ENCODE peak calls at places on chromosomes 13 and 19, in four cellular contexts. H, J, Z and Q are unnamed samples.

GRCh38 chr19:49333426-49334288 is 1.5 kb upstream of the CD37 start:
- DNase-seq in H (peak; percentile 84), J (peak; percentile 57), Z (no peak), Q (no peak)

GRCh38 chr19:49852631-49853126 is 1.7 kb downstream of the PTOV1 start:
- DNase-seq in H (no peak), J (no peak), Z (no peak), Q (no peak)

GRCh38 chr19:46209051-46209450 is 20.5 kb upstream of the IGFL1 start:
- DNase-seq in H (no peak), J (no peak), Z (no peak), Q (no peak)

GRCh38 chr13:21328201-21328600 is 130.9 kb downstream of the ZDHHC20 start:
- DNase-seq in H (no peak), J (no peak), Z (no peak), Q (peak; percentile 27)

GRCh38 chr19:54282706-54283105 is 1.8 kb upstream of the LILRB2 start:
- DNase-seq in H (peak; percentile 15), J (no peak), Z (no peak), Q (no peak)

GRCh38 chr19:41646589-41647204 is 19.8 kb upstream of the CEACAM4 start:
- DNase-seq in H (no peak), J (no peak), Z (peak; percentile 25), Q (peak; percentile 1)

GRCh38 chr13:93561553-93561952 is 334.9 kb downstream of the GPC6 start:
- DNase-seq in H (no peak), J (no peak), Z (peak; percentile 37), Q (peak; percentile 9)

GRCh38 chr19:24071078-24071477 is 15.9 kb upstream of the ZNF254 start:
- DNase-seq in H (no peak), J (no peak), Z (no peak), Q (no peak)

GRCh38 chr13:99356216-99357089 is 49.3 kb upstream of the GPR183 start:
- DNase-seq in H (peak; percentile 75), J (no peak), Z (no peak), Q (no peak)

GRCh38 chr19:43751466-43752220 is 3.1 kb downstream of the SMG9 start:
- DNase-seq in H (no peak), J (no peak), Z (no peak), Q (no peak)

GRCh38 chr19:43754562-43755255 is at the start of gene SMG9:
- DNase-seq in H (peak; percentile 99), J (peak; percentile 99), Z (peak; percentile 85), Q (peak; percentile 88)

GRCh38 chr19:43755256-43755801 is 567 bp upstream of the SMG9 start:
- DNase-seq in H (peak; percentile 81), J (peak; percentile 88), Z (no peak), Q (no peak)

GRCh38 chr19:43752287-43752875 is 2.4 kb downstream of the SMG9 start:
- DNase-seq in H (no peak), J (no peak), Z (no peak), Q (no peak)

DNA sequence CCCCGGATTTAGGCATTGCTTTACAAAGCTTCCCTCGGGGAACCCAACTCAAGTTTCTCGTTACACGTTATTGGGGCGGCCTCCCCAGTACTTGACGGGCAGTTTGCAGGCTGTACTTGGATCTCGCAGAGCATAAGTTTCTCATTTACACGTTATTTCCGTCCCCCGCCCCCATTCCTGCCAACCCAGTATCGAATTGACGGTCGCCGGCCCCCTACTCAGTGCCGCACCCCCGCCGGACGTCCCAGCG is 525 bp downstream of the SMG9 start:
- DNase-seq in H (no peak), J (no peak), Z (no peak), Q (no peak)
- H3K4me1 ChIP-seq in H (peaks cover 21% of the 10 kb centered on the region), J (peaks cover 68% of the 10 kb centered on the region), Z (no peaks in the 10 kb centered on the region), Q (peaks cover 2% of the 10 kb centered on the region)

GRCh38 chr13:29858667-29859066 is 8.2 kb upstream of the UBL3 start:
- DNase-seq in H (no peak), J (no peak), Z (no peak), Q (no peak)

GRCh38 chr13:29855784-29856183 is 5.4 kb upstream of the UBL3 start:
- DNase-seq in H (no peak), J (no peak), Z (no peak), Q (no peak)

GRCh38 chr13:29858231-29858630 is 7.8 kb upstream of the UBL3 start:
- DNase-seq in H (no peak), J (no peak), Z (no peak), Q (no peak)

GRCh38 chr13:29855009-29855408 is 4.6 kb upstream of the UBL3 start:
- DNase-seq in H (no peak), J (no peak), Z (no peak), Q (no peak)

DNA sequence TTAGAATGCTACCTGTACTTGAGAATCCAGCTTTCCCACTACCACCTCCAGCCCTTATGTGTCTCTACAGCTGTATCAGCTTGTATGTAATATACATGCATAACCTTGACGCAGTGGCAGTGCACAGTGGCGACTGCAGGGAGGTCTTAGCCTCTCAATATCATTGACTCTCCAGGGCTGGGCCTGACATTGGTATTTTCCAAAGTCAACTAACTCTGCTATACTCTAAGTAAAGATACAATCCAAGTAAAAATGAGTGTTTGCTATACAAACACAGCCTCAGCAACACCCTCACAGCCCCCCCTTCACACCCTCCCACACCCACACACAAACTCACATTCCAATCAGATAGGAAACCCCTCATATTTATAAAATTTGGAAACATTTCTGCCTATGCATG is 6.7 kb upstream of the UBL3 start:
- DNase-seq in H (no peak), J (no peak), Z (no peak), Q (no peak)
- H3K4me1 ChIP-seq in H (no peaks in the 10 kb centered on the region), J (peaks cover 10% of the 10 kb centered on the region), Z (peaks cover 1% of the 10 kb centered on the region), Q (no peaks in the 10 kb centered on the region)

GRCh38 chr13:74066937-74067336 is 67.3 kb downstream of the KLF12 start:
- DNase-seq in H (no peak), J (no peak), Z (no peak), Q (no peak)

GRCh38 chr13:74064805-74065204 is 69.4 kb downstream of the KLF12 start:
- DNase-seq in H (no peak), J (no peak), Z (no peak), Q (no peak)

GRCh38 chr13:74063533-74064100 is 70.6 kb downstream of the KLF12 start:
- DNase-seq in H (no peak), J (no peak), Z (no peak), Q (no peak)

GRCh38 chr13:74061939-74062595 is 72.1 kb downstream of the KLF12 start:
- DNase-seq in H (no peak), J (no peak), Z (no peak), Q (no peak)

GRCh38 chr13:74062933-74063332 is 71.3 kb downstream of the KLF12 start:
- DNase-seq in H (no peak), J (no peak), Z (no peak), Q (no peak)
- H3K4me1 ChIP-seq in H (peaks cover 55% of the 10 kb centered on the region), J (peaks cover 9% of the 10 kb centered on the region), Z (no peaks in the 10 kb centered on the region), Q (no peaks in the 10 kb centered on the region)

GRCh38 chr13:77339408-77339807 is 12.5 kb upstream of the MYCBP2 start:
- DNase-seq in H (no peak), J (no peak), Z (no peak), Q (no peak)

GRCh38 chr13:77338329-77338728 is 11.4 kb upstream of the MYCBP2 start:
- DNase-seq in H (no peak), J (no peak), Z (no peak), Q (no peak)

GRCh38 chr13:77338961-77339401 is 12.1 kb upstream of the MYCBP2 start:
- DNase-seq in H (no peak), J (no peak), Z (no peak), Q (no peak)

GRCh38 chr13:77345150-77345780 is 18.4 kb upstream of the MYCBP2 start:
- DNase-seq in H (no peak), J (no peak), Z (no peak), Q (no peak)

GRCh38 chr13:77343841-77344240 is 16.9 kb upstream of the MYCBP2 start:
- DNase-seq in H (no peak), J (no peak), Z (no peak), Q (no peak)
- H3K4me1 ChIP-seq in H (peaks cover 3% of the 10 kb centered on the region), J (peaks cover 8% of the 10 kb centered on the region), Z (no peaks in the 10 kb centered on the region), Q (no peaks in the 10 kb centered on the region)